ENCODE peak calls at places on chromosomes 6 and 20, in five cellular contexts. M is iris pigment epithelial cell, U is hippocampal formation, J is amniotic stem cell, H is NCI-H1930. E is an unnamed sample.

GRCh38 chr6:4459032-4459431 is 317.2 kb upstream of the CDYL start:
- DNase-seq in J (peak), H (no peak), U (no peak), M (peak), E (no peak)

GRCh38 chr20:10611357-10611756 is 62.4 kb downstream of the JAG1 start:
- DNase-seq in H (no peak), U (peak), J (no peak), M (peak), E (peak)

GRCh38 chr20:38863024-38863851 is 57.7 kb downstream of the PPP1R16B start:
- DNase-seq in H (no peak), U (no peak), M (no peak), J (no peak), E (no peak)

GRCh38 chr20:58431134-58431533 is 42.1 kb downstream of the VAPB start:
- DNase-seq in H (no peak), U (no peak), J (no peak), M (no peak), E (no peak)

GRCh38 chr20:17646209-17646717 is 35.8 kb downstream of the RRBP1 start:
- DNase-seq in J (no peak), H (no peak), M (no peak), U (no peak), E (no peak)

GRCh38 chr6:117531758-117532276 is 49.3 kb downstream of the DCBLD1 start:
- DNase-seq in J (no peak), H (no peak), M (no peak), U (no peak), E (no peak)

GRCh38 chr20:60170116-60170515 is 211.9 kb downstream of the CDH26 start:
- DNase-seq in M (no peak), U (no peak), J (no peak), H (no peak), E (no peak)

GRCh38 chr6:111604259-111605099 is 1.2 kb downstream of the TRAF3IP2 start:
- DNase-seq in J (no peak), U (peak), H (no peak), M (peak), E (peak)

GRCh38 chr6:5705256-5705655 is 301.5 kb downstream of the NRN1 start:
- DNase-seq in M (no peak), J (no peak), H (no peak), U (no peak), E (no peak)

GRCh38 chr6:100420711-100421110 is 44.0 kb downstream of the SIM1 start:
- DNase-seq in H (no peak), J (no peak), U (no peak), M (no peak), E (no peak)

GRCh38 chr20:3485913-3486312 is 15.1 kb downstream of the ATRN start:
- DNase-seq in H (no peak), M (no peak), J (no peak), U (no peak), E (no peak)

GRCh38 chr6:14747881-14748520 is 497.9 kb upstream of the JARID2 start:
- DNase-seq in M (no peak), J (no peak), H (no peak), U (no peak), E (no peak)

GRCh38 chr6:147546501-147547368 is 38.2 kb downstream of the SAMD5 start:
- DNase-seq in M (no peak), H (no peak), J (no peak), U (no peak), E (no peak)

GRCh38 chr6:7587631-7588100 is 2.3 kb upstream of the SNRNP48 start:
- DNase-seq in H (no peak), U (no peak), J (no peak), M (peak), E (no peak)

GRCh38 chr6:106106276-106107042 is 20.3 kb downstream of the PRDM1 start:
- DNase-seq in J (no peak), M (no peak), H (no peak), U (no peak), E (no peak)

GRCh38 chr20:63627700-63628245 is 872 bp upstream of the GMEB2 start:
- DNase-seq in M (no peak), J (no peak), H (no peak), U (no peak), E (no peak)

GRCh38 chr6:133741375-133741861 is 147.5 kb upstream of the TCF21 start:
- DNase-seq in U (no peak), H (no peak), M (peak), J (no peak), E (no peak)

GRCh38 chr6:37626915-37627314 is 70.8 kb downstream of the MDGA1 start:
- DNase-seq in U (no peak), H (no peak), M (no peak), J (no peak), E (no peak)

GRCh38 chr20:64166712-64167615 is 2.7 kb downstream of the MYT1 start:
- DNase-seq in M (no peak), J (no peak), H (no peak), U (no peak), E (no peak)

GRCh38 chr6:65113581-65113980 is 593.4 kb downstream of the EYS start:
- DNase-seq in H (no peak), J (no peak), M (peak), U (no peak), E (no peak)